ENCODE peak calls at places on chromosomes 2 and 18, in six cellular contexts. U, C, Y, P, G and N are unnamed samples.

GRCh38 chr18:11027862-11028261 is 121.5 kb downstream of the PIEZO2 start:
- DNase-seq in C (no peak), U (no peak), Y (no peak), G (no peak), P (no peak), N (no peak)

GRCh38 chr2:130836501-130837174 is at the start of gene ARHGEF4:
- DNase-seq in C (peak), P (peak), G (no peak), Y (no peak), U (no peak), N (peak)

GRCh38 chr18:48488388-48488850 is 50.4 kb upstream of the CTIF start:
- DNase-seq in P (no peak), C (no peak), U (peak), Y (no peak), G (no peak), N (no peak)

GRCh38 chr2:179467927-179468326 is 203.3 kb upstream of the SESTD1 start:
- DNase-seq in G (no peak), U (no peak), Y (no peak), P (no peak), C (no peak), N (no peak)

GRCh38 chr2:239192975-239193374 is 207.8 kb downstream of the HDAC4 start:
- DNase-seq in U (peak), P (no peak), Y (no peak), G (no peak), C (no peak), N (peak)

GRCh38 chr2:189124175-189124574 is 55.4 kb downstream of the COL5A2 start:
- DNase-seq in U (no peak), P (no peak), C (no peak), G (no peak), Y (no peak), N (no peak)

GRCh38 chr18:50473896-50474295 is 86.0 kb upstream of the MAPK4 start:
- DNase-seq in Y (no peak), U (no peak), G (no peak), C (no peak), P (no peak), N (no peak)

GRCh38 chr2:1731512-1731962 is 12.8 kb downstream of the PXDN start:
- DNase-seq in C (no peak), U (no peak), P (no peak), Y (no peak), G (no peak), N (no peak)

GRCh38 chr2:30208453-30208852 is 22.9 kb upstream of the LBH start:
- DNase-seq in U (no peak), P (no peak), G (peak), Y (no peak), C (peak), N (no peak)

GRCh38 chr2:105252271-105252670 is 10.7 kb downstream of the GPR45 start:
- DNase-seq in P (no peak), G (no peak), U (no peak), C (no peak), Y (no peak), N (no peak)

GRCh38 chr18:79182047-79182713 is 113.0 kb downstream of the ATP9B start:
- DNase-seq in Y (no peak), U (no peak), G (no peak), C (no peak), P (no peak), N (no peak)

GRCh38 chr18:53838796-53839195 is 385.7 kb downstream of the MBD2 start:
- DNase-seq in G (no peak), Y (no peak), P (no peak), C (no peak), U (no peak), N (no peak)

GRCh38 chr2:200302940-200303727 is 3.4 kb upstream of the SPATS2L start:
- DNase-seq in C (no peak), U (no peak), P (no peak), G (peak), Y (no peak), N (no peak)

GRCh38 chr2:173612354-173612753 is 257.7 kb downstream of the CDCA7 start:
- DNase-seq in C (no peak), Y (no peak), G (no peak), P (no peak), U (no peak), N (no peak)

GRCh38 chr2:231413456-231413855 is 17.9 kb downstream of the B3GNT7 start:
- DNase-seq in Y (no peak), G (no peak), P (no peak), U (no peak), C (no peak), N (no peak)

GRCh38 chr2:128602699-128603101 is 284.0 kb upstream of the HS6ST1 start:
- DNase-seq in G (no peak), P (no peak), Y (peak), C (no peak), U (no peak), N (no peak)

GRCh38 chr2:162732946-162733698 is 105.4 kb downstream of the KCNH7 start:
- DNase-seq in Y (no peak), C (peak), G (no peak), P (no peak), U (no peak), N (no peak)

GRCh38 chr2:107025869-107026380 is 140.0 kb upstream of the ST6GAL2 start:
- DNase-seq in U (no peak), P (no peak), G (no peak), Y (no peak), C (no peak), N (no peak)

GRCh38 chr18:63479826-63480225 is 3.1 kb downstream of the SERPINB5 start:
- DNase-seq in C (no peak), Y (no peak), U (no peak), P (no peak), G (no peak), N (no peak)